ENCODE peak calls at places on chromosome 21, in seven cellular contexts. X is glutamatergic neuron; E is A549; Y is prostate gland; N is AG09319; C is CD8-positive, alpha-beta T cell; K is BE2C. D is an unnamed sample.

GRCh38 chr21:38955495-38955894 is 149.8 kb downstream of the ETS2 start:
- DNase-seq in X (no peak), E (no peak), Y (no peak), N (no peak), C (no peak), K (no peak), D (no peak)

GRCh38 chr21:15065381-15066230 is 806 bp upstream of the NRIP1 start:
- DNase-seq in X (peak; percentile 56), E (peak; percentile 37), Y (peak; percentile 75), N (peak; percentile 57), C (peak; percentile 63), K (peak; percentile 61), D (peak; percentile 57)

GRCh38 chr21:39022901-39023693 is 160.2 kb downstream of the PSMG1 start:
- DNase-seq in X (peak; percentile 44), E (no peak), Y (no peak), N (no peak), C (no peak), K (no peak), D (no peak)

GRCh38 chr21:42572906-42573495 is 59.3 kb downstream of the SLC37A1 start:
- DNase-seq in X (peak; percentile 13), E (no peak), Y (no peak), N (no peak), C (no peak), K (no peak), D (no peak)

GRCh38 chr21:46205766-46206162 is 21.5 kb upstream of the SPATC1L start:
- DNase-seq in X (peak; percentile 12), E (no peak), Y (no peak), N (no peak), C (no peak), K (peak; percentile 3), D (no peak)

GRCh38 chr21:40318371-40318770 is 451.1 kb downstream of the PCP4 start:
- DNase-seq in X (no peak), E (no peak), Y (no peak), N (no peak), C (no peak), K (no peak), D (no peak)

GRCh38 chr21:41857771-41858300 is 21.3 kb downstream of the PRDM15 start:
- DNase-seq in X (no peak), E (no peak), Y (no peak), N (no peak), C (no peak), K (no peak), D (no peak)

GRCh38 chr21:32412162-32412997 is at the start of gene EVA1C:
- DNase-seq in X (peak; percentile 51), E (peak; percentile 51), Y (peak; percentile 64), N (no peak), C (peak; percentile 51), K (peak; percentile 25), D (no peak)

GRCh38 chr21:24903954-24904635 is 703.2 kb downstream of the MRPL39 start:
- DNase-seq in X (no peak), E (no peak), Y (no peak), N (no peak), C (no peak), K (no peak), D (no peak)

GRCh38 chr21:25369524-25370300 is 237.6 kb downstream of the MRPL39 start:
- DNase-seq in X (no peak), E (no peak), Y (no peak), N (no peak), C (no peak), K (no peak), D (no peak)

GRCh38 chr21:24658016-24658415 is 949.3 kb downstream of the MRPL39 start:
- DNase-seq in X (no peak), E (no peak), Y (no peak), N (no peak), C (no peak), K (no peak), D (no peak)

GRCh38 chr21:38905751-38906150 is 100.0 kb downstream of the ETS2 start:
- DNase-seq in X (no peak), E (no peak), Y (no peak), N (no peak), C (no peak), K (no peak), D (no peak)

GRCh38 chr21:43364851-43365424 is 62.0 kb downstream of the SIK1 start:
- DNase-seq in X (no peak), E (no peak), Y (no peak), N (no peak), C (no peak), K (peak; percentile 72), D (no peak)

GRCh38 chr21:41648591-41649031 is 118.2 kb downstream of the RIPK4 start:
- DNase-seq in X (no peak), E (no peak), Y (no peak), N (no peak), C (no peak), K (no peak), D (no peak)

GRCh38 chr21:15152591-15152990 is 87.8 kb upstream of the NRIP1 start:
- DNase-seq in X (no peak), E (no peak), Y (no peak), N (no peak), C (no peak), K (no peak), D (no peak)

GRCh38 chr21:46295177-46295711 is 9.1 kb downstream of the YBEY start:
- DNase-seq in X (no peak), E (no peak), Y (no peak), N (no peak), C (no peak), K (peak; percentile 34), D (no peak)

GRCh38 chr21:45192332-45192731 is 95.4 kb downstream of the POFUT2 start:
- DNase-seq in X (no peak), E (no peak), Y (no peak), N (no peak), C (no peak), K (no peak), D (no peak)
- TF ChIP-seq CTCF in X (no peak), E (no peak), Y (no peak), N (no peak), C (no peak), K (peak; percentile 12), D (no peak)

GRCh38 chr21:36209626-36210171 is 53.1 kb downstream of the DOP1B start:
- DNase-seq in X (no peak), E (no peak), Y (peak; percentile 69), N (peak; percentile 36), C (peak; percentile 7), K (peak; percentile 27), D (peak; percentile 54)
- TF ChIP-seq CTCF in X (peak; percentile 35), E (peak; percentile 73), Y (peak; percentile 65), N (peak; percentile 50), C (peak; percentile 36), K (peak; percentile 58), D (peak; percentile 64)

GRCh38 chr21:16851054-16851453 is 661.8 kb upstream of the CXADR start:
- DNase-seq in X (no peak), E (no peak), Y (no peak), N (no peak), C (no peak), K (no peak), D (no peak)
- TF ChIP-seq CTCF in X (peak; percentile 71), E (no peak), Y (no peak), N (no peak), C (no peak), K (peak; percentile 37), D (no peak)

DNA sequence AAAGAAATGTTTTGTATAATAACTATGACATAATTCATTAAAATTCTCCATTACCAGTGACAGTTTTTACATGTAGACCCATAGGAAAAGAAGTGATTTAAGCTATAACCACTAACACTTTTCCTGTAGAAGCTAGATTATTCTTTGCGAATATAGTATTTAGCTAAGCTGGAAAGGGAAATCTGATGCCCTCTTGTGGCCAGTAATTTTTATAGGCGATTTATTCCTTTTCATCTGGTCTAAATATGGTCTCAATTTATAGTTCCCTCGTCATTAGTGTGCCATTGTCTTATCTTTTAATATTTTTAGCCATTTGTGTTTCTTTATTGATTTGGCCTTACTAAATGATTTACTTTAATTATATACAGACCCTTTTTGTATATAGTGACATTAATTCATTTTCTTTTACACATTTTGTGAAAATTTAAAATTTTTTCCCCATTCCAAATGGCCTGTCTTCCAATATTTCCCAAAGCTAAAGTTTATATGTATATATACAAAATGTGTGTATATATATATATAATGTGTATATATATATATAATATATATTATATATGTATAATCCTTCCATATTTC is 26.7 kb downstream of the BTG3 start:
- DNase-seq in X (no peak), E (peak; percentile 5), Y (no peak), N (peak; percentile 20), C (no peak), K (peak; percentile 27), D (peak; percentile 27)
- TF ChIP-seq CTCF in X (peak; percentile 70), E (peak; percentile 56), Y (peak; percentile 71), N (peak; percentile 54), C (peak; percentile 68), K (peak; percentile 66), D (peak; percentile 47)

DNA sequence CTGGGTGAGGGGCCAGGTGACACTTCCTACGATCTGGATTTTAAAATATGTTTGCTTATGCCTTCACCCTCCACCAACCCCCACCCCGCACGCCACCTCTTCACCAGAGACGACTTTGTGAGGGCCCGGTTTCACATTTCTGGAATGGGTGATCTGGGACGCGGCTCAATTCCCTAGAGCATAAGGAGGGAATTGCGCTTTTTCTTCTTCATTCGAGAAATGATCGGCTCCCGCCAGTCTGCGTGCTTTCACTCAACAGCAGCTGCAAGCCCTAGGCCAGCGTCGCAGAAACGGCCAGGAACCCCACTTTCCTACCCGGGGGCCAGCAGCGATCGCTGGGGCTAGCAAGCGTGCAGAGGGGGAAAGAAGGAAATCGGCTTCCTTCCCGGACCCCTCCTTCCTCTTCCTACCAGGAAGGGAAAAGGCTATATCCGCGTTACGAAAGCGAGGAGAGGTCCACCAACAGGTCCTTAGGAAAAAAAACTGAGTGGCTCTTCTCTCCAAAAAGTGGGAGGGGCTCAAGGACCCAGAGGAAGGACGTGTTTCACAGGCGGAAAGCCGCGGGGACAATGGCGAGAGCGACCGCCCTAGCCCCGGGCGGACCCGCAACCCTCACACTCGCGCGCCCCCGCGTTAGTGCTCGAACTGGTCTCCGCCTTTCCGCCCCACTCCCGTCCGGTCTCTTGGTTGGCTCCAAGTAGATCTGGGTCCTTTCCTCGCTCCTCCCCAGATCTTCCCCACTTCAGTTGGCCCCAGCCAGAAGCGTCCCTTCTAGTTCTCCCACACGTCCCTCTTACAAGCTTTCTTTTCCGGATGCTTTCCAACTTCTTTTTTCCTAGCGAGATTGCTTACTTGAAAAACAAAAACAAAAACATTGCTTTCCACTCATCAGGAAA is 1.1 kb upstream of the ADAMTS1 start:
- DNase-seq in X (peak; percentile 58), E (no peak), Y (peak; percentile 40), N (no peak), C (no peak), K (peak; percentile 76), D (no peak)
- TF ChIP-seq CTCF in X (no peak), E (no peak), Y (no peak), N (peak; percentile 6), C (no peak), K (no peak), D (no peak)

GRCh38 chr21:45105906-45106485 is 31.6 kb downstream of the ADARB1 start:
- DNase-seq in X (no peak), E (no peak), Y (no peak), N (no peak), C (no peak), K (no peak), D (no peak)

GRCh38 chr21:45103966-45104520 is 29.7 kb downstream of the ADARB1 start:
- DNase-seq in X (no peak), E (no peak), Y (no peak), N (no peak), C (no peak), K (no peak), D (no peak)

GRCh38 chr21:45104560-45104959 is 30.2 kb downstream of the ADARB1 start:
- DNase-seq in X (no peak), E (no peak), Y (peak; percentile 61), N (no peak), C (no peak), K (peak; percentile 47), D (no peak)

GRCh38 chr21:45100866-45101265 is 26.5 kb downstream of the ADARB1 start:
- DNase-seq in X (no peak), E (no peak), Y (no peak), N (no peak), C (no peak), K (no peak), D (no peak)

GRCh38 chr21:45102391-45102932 is 28.1 kb downstream of the ADARB1 start:
- DNase-seq in X (no peak), E (peak; percentile 37), Y (peak; percentile 48), N (peak; percentile 28), C (no peak), K (no peak), D (no peak)
- TF ChIP-seq CTCF in X (peak; percentile 25), E (peak; percentile 8), Y (no peak), N (peak; percentile 37), C (no peak), K (no peak), D (no peak)

D was measured in GM13977.